ENCODE peak calls at places on chromosome 19, in nine cellular contexts. I is EH; D is mesenchymal stem cell; V is heart right ventricle; G is psoas muscle; H is stimulated activated CD4-positive, alpha-beta T cell treated with anti-CD3 and anti-CD28 coated beads, Interleukin-2, amount 100 ng/mL, for 48 hours; N is anterior cingulate cortex; S is stimulated activated CD8-positive, alpha-beta memory T cell treated with anti-CD3 and anti-CD28 coated beads, Interleukin-15, amount 100 ng/mL, for 24 hours; F is spleen. O is an unnamed sample.

GRCh38 chr19:42274065-42274682 is 5.1 kb downstream of the CIC start:
- DNase-seq in I (no peak), D (no peak), V (peak; percentile 3), G (peak; percentile 13), H (no peak), N (no peak), S (no peak), F (peak; percentile 78), O (no peak)

GRCh38 chr19:38799104-38799503 is 10.1 kb downstream of the LGALS7B start:
- DNase-seq in I (no peak), D (peak; percentile 80), V (no peak), G (no peak), H (no peak), N (no peak), S (no peak), F (peak; percentile 15), O (no peak)

GRCh38 chr19:6521718-6522646 is 8.8 kb upstream of the TNFSF9 start:
- DNase-seq in I (peak; percentile 11), D (no peak), V (no peak), G (no peak), H (no peak), N (no peak), S (no peak), F (peak; percentile 92), O (no peak)

GRCh38 chr19:13604902-13605586 is 98.8 kb upstream of the CACNA1A start:
- DNase-seq in I (no peak), D (no peak), V (no peak), G (no peak), H (no peak), N (no peak), S (no peak), F (no peak), O (no peak)

GRCh38 chr19:19211499-19212432 is at the start of gene NCAN:
- DNase-seq in I (no peak), D (no peak), V (no peak), G (no peak), H (no peak), N (peak; percentile 18), S (no peak), F (no peak), O (no peak)

GRCh38 chr19:15293751-15294505 is 38.4 kb downstream of the BRD4 start:
- DNase-seq in I (peak; percentile 55), D (peak; percentile 28), V (no peak), G (no peak), H (no peak), N (no peak), S (no peak), F (peak; percentile 29), O (no peak)

GRCh38 chr19:36686365-36687213 is 823 bp upstream of the ZNF567 start:
- DNase-seq in I (peak; percentile 3), D (peak; percentile 8), V (peak; percentile 25), G (no peak), H (no peak), N (no peak), S (no peak), F (no peak), O (no peak)

GRCh38 chr19:52949422-52949821 is 13.3 kb downstream of the ZNF816 start:
- DNase-seq in I (no peak), D (no peak), V (no peak), G (no peak), H (no peak), N (no peak), S (no peak), F (no peak), O (no peak)

GRCh38 chr19:51508059-51508733 is 6.6 kb upstream of the SIGLEC12 start:
- DNase-seq in I (no peak), D (no peak), V (no peak), G (no peak), H (no peak), N (no peak), S (no peak), F (no peak), O (no peak)

GRCh38 chr19:35519291-35519690 is 5.8 kb upstream of the DMKN start:
- DNase-seq in I (peak; percentile 34), D (no peak), V (no peak), G (no peak), H (no peak), N (no peak), S (no peak), F (no peak), O (no peak)

GRCh38 chr19:12580180-12580694 is 29.0 kb upstream of the ZNF564 start:
- DNase-seq in I (peak; percentile 82), D (peak; percentile 61), V (no peak), G (no peak), H (no peak), N (no peak), S (no peak), F (no peak), O (no peak)

GRCh38 chr19:30898353-30899103 is 450.7 kb downstream of the TSHZ3 start:
- DNase-seq in I (no peak), D (no peak), V (no peak), G (no peak), H (no peak), N (no peak), S (no peak), F (no peak), O (no peak)

GRCh38 chr19:55493052-55493649 is 4.9 kb downstream of the SSC5D start:
- DNase-seq in I (peak; percentile 89), D (no peak), V (peak; percentile 57), G (no peak), H (no peak), N (no peak), S (no peak), F (no peak), O (no peak)

GRCh38 chr19:40380199-40381037 is 9.6 kb downstream of the HIPK4 start:
- DNase-seq in I (no peak), D (no peak), V (no peak), G (no peak), H (no peak), N (no peak), S (no peak), F (no peak), O (no peak)

GRCh38 chr19:12936582-12936981 is 1.8 kb upstream of the CALR start:
- DNase-seq in I (no peak), D (no peak), V (no peak), G (no peak), H (no peak), N (no peak), S (no peak), F (no peak), O (no peak)

GRCh38 chr19:15418112-15418587 is 638 bp downstream of the AKAP8L start:
- DNase-seq in I (peak; percentile 51), D (no peak), V (peak; percentile 37), G (no peak), H (no peak), N (no peak), S (no peak), F (no peak), O (no peak)

GRCh38 chr19:18021121-18021755 is 13.3 kb downstream of the ARRDC2 start:
- DNase-seq in I (peak; percentile 92), D (peak; percentile 93), V (peak; percentile 91), G (peak; percentile 93), H (peak; percentile 47), N (peak; percentile 37), S (no peak), F (peak; percentile 91), O (no peak)

GRCh38 chr19:39540333-39540673 is 342 bp upstream of the EID2 start:
- DNase-seq in I (no peak), D (no peak), V (no peak), G (no peak), H (no peak), N (no peak), S (no peak), F (no peak), O (no peak)

GRCh38 chr19:35030257-35031071 is at the start of gene SCN1B:
- DNase-seq in I (peak; percentile 78), D (peak; percentile 76), V (peak; percentile 61), G (peak; percentile 83), H (peak; percentile 64), N (no peak), S (peak; percentile 50), F (peak; percentile 83), O (peak; percentile 83)

GRCh38 chr19:31054430-31054829 is 294.8 kb downstream of the TSHZ3 start:
- DNase-seq in I (peak; percentile 78), D (peak; percentile 80), V (peak; percentile 14), G (no peak), H (peak; percentile 7), N (no peak), S (no peak), F (peak; percentile 63), O (peak; percentile 46)

GRCh38 chr19:9586764-9587163 is 2.5 kb upstream of the ZNF121 start:
- DNase-seq in I (peak; percentile 70), D (peak; percentile 69), V (peak; percentile 47), G (peak; percentile 18), H (peak; percentile 76), N (no peak), S (peak; percentile 38), F (peak; percentile 78), O (peak; percentile 69)